ENCODE peak calls at places on chromosomes 12 and 14, in four cellular contexts. B is tibial artery, O is mammary epithelial cell, W is esophagus muscularis mucosa. N is an unnamed sample.

GRCh38 chr14:104936361-104937155 is 11.9 kb downstream of the PLD4 start:
- DNase-seq in O (no peak), B (peak), W (no peak), N (no peak)

GRCh38 chr12:45232771-45233372 is 17.0 kb downstream of the ANO6 start:
- DNase-seq in W (no peak), B (peak), O (peak), N (peak)

GRCh38 chr12:102957339-102958050 is at the start of gene ASCL1:
- DNase-seq in W (no peak), O (peak), B (no peak), N (no peak)

GRCh38 chr12:110312581-110313360 is 31.7 kb downstream of the ATP2A2 start:
- DNase-seq in W (no peak), B (no peak), O (peak), N (no peak)

GRCh38 chr14:102218688-102219087 is 79.0 kb downstream of the WDR20 start:
- DNase-seq in B (no peak), O (no peak), W (no peak), N (no peak)

GRCh38 chr14:23951590-23952143 is 1.9 kb upstream of the DHRS4 start:
- DNase-seq in B (no peak), W (no peak), O (no peak), N (no peak)

GRCh38 chr12:94173660-94174265 is 25.4 kb downstream of the PLXNC1 start:
- DNase-seq in O (no peak), W (no peak), B (no peak), N (no peak)

GRCh38 chr12:10242539-10242938 is 29.9 kb downstream of the GABARAPL1 start:
- DNase-seq in B (no peak), W (no peak), O (no peak), N (no peak)

GRCh38 chr14:22997676-22998323 is 12.1 kb downstream of the C14orf93 start:
- DNase-seq in O (no peak), W (no peak), B (no peak), N (no peak)

GRCh38 chr14:103006991-103007520 is 50.3 kb downstream of the CDC42BPB start:
- DNase-seq in B (no peak), W (no peak), O (no peak), N (no peak)

GRCh38 chr14:104515059-104515810 is 64.3 kb upstream of the C14orf180 start:
- DNase-seq in O (no peak), B (no peak), W (peak), N (no peak)

GRCh38 chr12:130973906-130974305 is 20.2 kb downstream of the ADGRD1 start:
- DNase-seq in B (no peak), W (no peak), O (no peak), N (no peak)

GRCh38 chr14:94022532-94023411 is 3.4 kb upstream of the OTUB2 start:
- DNase-seq in O (no peak), W (no peak), B (no peak), N (no peak)

GRCh38 chr14:68526420-68527105 is 266.3 kb downstream of the ZFP36L1 start:
- DNase-seq in B (peak), O (no peak), W (peak), N (peak)

GRCh38 chr12:6383572-6384498 is at the start of gene LTBR:
- DNase-seq in O (peak), W (peak), B (peak), N (peak)

GRCh38 chr12:81500788-81501187 is 258.4 kb downstream of the PPFIA2 start:
- DNase-seq in W (no peak), B (no peak), O (no peak), N (no peak)

GRCh38 chr12:102735104-102735503 is 181.9 kb downstream of the PAH start:
- DNase-seq in O (no peak), W (no peak), B (no peak), N (no peak)

GRCh38 chr14:24398943-24399801 is at the start of gene NYNRIN:
- DNase-seq in B (peak), W (no peak), O (no peak), N (no peak)

GRCh38 chr14:77799863-77800730 is at the start of gene ADCK1:
- DNase-seq in B (peak), W (peak), O (peak), N (peak)
- TF ChIP-seq CTCF in B (peak), W (peak), O (no peak), N (peak)

GRCh38 chr12:57181561-57182155 is 34.2 kb upstream of the LRP1-AS start:
- DNase-seq in O (no peak), B (no peak), W (no peak), N (no peak)
- H3K4me3 ChIP-seq in O (no peak), B (no peak), W (no peak), N (no peak)

GRCh38 chr12:57736743-57737466 is 1.6 kb downstream of the AGAP2 start:
- DNase-seq in W (no peak), O (no peak), B (no peak), N (no peak)

GRCh38 chr12:57737467-57738141 is 938 bp downstream of the AGAP2 start:
- DNase-seq in B (no peak), W (no peak), O (no peak), N (no peak)

GRCh38 chr12:57735198-57735855 is 3.2 kb downstream of the AGAP2 start:
- DNase-seq in O (no peak), B (no peak), W (no peak), N (no peak)

GRCh38 chr12:57734586-57734985 is 4.0 kb downstream of the AGAP2 start:
- DNase-seq in O (no peak), B (no peak), W (no peak), N (no peak)

DNA sequence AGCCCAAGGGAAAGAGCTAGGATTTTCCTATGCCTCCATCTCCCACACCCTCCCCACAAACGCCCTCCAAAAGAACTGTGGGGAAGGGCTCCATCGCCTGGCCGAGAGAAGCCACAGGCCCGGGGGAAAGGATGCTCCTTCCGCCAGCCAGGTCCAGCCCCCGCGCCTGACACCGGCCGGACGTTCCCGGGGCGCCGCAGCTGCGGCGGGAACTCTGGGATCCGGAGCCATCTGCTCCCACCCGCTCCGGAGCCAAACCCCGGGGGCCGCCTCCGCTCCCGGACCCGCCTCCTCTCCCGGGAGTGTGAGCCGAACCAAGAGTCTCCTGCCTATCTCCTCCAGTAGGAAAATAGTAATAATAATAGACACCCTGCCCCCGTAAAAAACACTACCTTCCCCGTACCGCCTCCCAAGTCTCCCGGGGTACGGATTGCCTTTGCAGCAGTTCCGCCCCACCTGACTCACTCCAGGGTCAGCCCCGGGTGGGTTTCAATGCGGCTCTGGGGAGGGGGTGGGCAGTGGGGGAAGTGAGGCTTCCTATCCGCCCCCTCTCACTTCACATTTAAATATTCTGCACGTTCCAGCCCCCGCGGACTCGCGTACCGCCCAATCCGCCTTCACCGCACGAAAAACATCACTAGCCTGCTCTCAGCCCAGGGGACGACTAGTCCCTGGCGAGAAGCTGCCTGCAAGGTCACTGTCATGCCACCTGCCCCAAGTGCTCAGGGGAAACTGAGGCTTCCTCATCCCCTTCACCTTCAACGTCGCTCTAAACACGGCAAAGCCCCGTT is 2.4 kb downstream of the AGAP2 start:
- DNase-seq in W (no peak), B (no peak), O (peak), N (no peak)
- TF ChIP-seq CTCF in W (no peak), B (peak), O (peak), N (no peak)

GRCh38 chr12:127942981-127943380 is 324.0 kb upstream of the TMEM132C start:
- DNase-seq in B (no peak), W (no peak), O (no peak), N (no peak)

GRCh38 chr12:127944211-127944899 is 322.6 kb upstream of the TMEM132C start:
- DNase-seq in O (no peak), B (no peak), W (peak), N (no peak)

GRCh38 chr12:127941332-127941731 is 325.6 kb upstream of the TMEM132C start:
- DNase-seq in W (no peak), O (no peak), B (no peak), N (no peak)

DNA sequence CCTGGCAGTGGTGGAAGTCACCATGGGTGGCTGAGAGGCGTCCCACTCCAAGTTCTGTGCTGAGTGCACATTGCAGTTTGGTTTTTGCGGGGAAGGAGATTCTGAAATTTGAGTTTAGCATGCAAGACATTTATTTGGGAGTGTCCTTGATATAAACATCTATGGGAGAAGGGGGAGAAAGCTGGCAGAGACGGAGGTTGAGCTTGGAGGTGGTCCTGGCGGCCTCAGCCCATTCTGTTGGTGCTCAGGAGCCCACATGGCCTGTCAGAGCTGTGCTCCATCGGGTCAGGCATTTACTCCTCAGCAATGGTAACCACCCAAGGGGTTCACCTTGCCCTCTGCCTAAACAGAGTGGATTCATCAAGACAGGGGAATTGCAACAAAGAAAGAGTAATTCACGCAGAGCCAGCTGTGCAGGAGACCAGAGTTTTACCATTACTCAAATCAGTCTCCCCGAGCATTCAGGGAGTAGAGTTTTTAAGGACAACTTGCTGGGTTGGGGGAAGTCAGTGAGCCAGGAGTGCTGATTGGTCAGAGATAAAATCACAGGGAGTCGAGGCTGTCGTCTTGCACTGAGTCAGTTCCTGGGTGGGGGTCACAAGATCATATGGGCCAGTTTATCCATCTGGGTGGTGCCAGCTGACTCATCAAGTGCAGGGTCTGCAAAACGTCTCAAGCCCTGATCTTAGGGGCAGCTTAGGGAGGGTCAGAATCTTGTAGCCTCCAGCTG is 323.3 kb upstream of the TMEM132C start:
- DNase-seq in O (no peak), B (no peak), W (peak), N (no peak)
- H3K4me3 ChIP-seq in O (no peak), B (no peak), W (no peak), N (no peak)

GRCh38 chr12:52873513-52873831 is 24.7 kb upstream of the KRT78 start:
- DNase-seq in B (no peak), W (no peak), O (no peak), N (no peak)

GRCh38 chr12:52872644-52873384 is 24.0 kb upstream of the KRT78 start:
- DNase-seq in W (no peak), B (no peak), O (no peak), N (no peak)

GRCh38 chr12:52876371-52876770 is 27.6 kb upstream of the KRT78 start:
- DNase-seq in O (peak), B (no peak), W (no peak), N (peak)

GRCh38 chr12:52873832-52874572 is 25.2 kb upstream of the KRT78 start:
- DNase-seq in O (peak), B (peak), W (peak), N (peak)

GRCh38 chr12:52874573-52875435 is 26.0 kb upstream of the KRT78 start:
- DNase-seq in B (no peak), W (no peak), O (no peak), N (no peak)
- TF ChIP-seq CTCF in B (no peak), W (no peak), O (no peak), N (no peak)

DNA sequence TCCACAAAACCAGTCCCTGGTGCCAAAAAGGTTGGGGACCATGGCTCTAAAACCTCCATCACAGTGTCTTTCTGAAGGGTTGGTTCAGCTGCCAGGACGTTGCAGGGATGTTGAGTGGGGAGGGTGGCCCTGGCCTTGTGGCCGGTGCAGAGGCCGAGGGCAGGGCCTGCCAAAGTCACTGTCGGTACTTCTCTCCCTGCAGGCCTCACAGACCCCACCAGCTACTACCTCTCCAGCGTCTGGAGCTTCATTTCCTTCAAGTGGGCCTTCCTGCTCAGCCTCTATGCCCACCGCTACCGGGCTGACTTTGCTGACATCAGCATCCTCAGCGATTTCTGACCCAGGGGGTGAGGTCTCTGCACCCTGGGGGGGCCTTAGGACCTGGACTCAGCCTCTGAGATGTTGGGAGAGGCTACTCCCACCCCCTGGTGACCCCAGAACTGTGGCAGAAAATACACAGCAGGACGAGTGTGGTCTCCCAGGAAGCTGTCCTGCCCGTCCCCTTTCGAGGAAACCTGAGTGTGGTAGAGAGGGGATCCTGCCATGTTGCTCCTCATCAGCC is 7.0 kb downstream of the SLC48A1 start:
- DNase-seq in B (no peak), W (no peak), O (no peak), N (no peak)
- H3K4me3 ChIP-seq in B (no peak), W (no peak), O (no peak), N (no peak)